ENCODE peak calls at places on chromosomes 16 and 17, in seven cellular contexts. F is CD4-positive, CD25-positive, alpha-beta regulatory T cell; K is posterior vena cava; E is NCI-H2081; S is adipocyte; G is germinal center; C is GM04504. L is an unnamed sample.

GRCh38 chr16:78609542-78610253 is 510.2 kb downstream of the WWOX start:
- DNase-seq in F (no peak), K (no peak), E (no peak), S (no peak), G (no peak), C (no peak), L (no peak)

GRCh38 chr16:89701425-89702406 is at the start of gene SPATA2L:
- DNase-seq in F (peak; percentile 100), K (peak; percentile 96), E (peak; percentile 94), S (peak; percentile 92), G (peak; percentile 98), C (peak; percentile 44), L (peak; percentile 94)

GRCh38 chr17:57480438-57481196 is 224.3 kb downstream of the MSI2 start:
- DNase-seq in F (no peak), K (peak; percentile 5), E (no peak), S (peak; percentile 61), G (no peak), C (no peak), L (no peak)

GRCh38 chr17:71777048-71777638 is 343.7 kb upstream of the SOX9 start:
- DNase-seq in F (no peak), K (no peak), E (no peak), S (no peak), G (no peak), C (no peak), L (no peak)

GRCh38 chr16:52251495-52251894 is 295.4 kb downstream of the TOX3 start:
- DNase-seq in F (no peak), K (no peak), E (no peak), S (no peak), G (no peak), C (no peak), L (no peak)

GRCh38 chr16:57485091-57485915 is 990 bp downstream of the DOK4 start:
- DNase-seq in F (no peak), K (no peak), E (no peak), S (no peak), G (no peak), C (no peak), L (peak; percentile 82)

GRCh38 chr17:74410001-74410443 is 21.9 kb upstream of the GPRC5C start:
- DNase-seq in F (no peak), K (no peak), E (no peak), S (no peak), G (no peak), C (no peak), L (no peak)

GRCh38 chr16:88391497-88391850 is 8.7 kb downstream of the ZNF469 start:
- DNase-seq in F (no peak), K (no peak), E (no peak), S (no peak), G (no peak), C (no peak), L (peak; percentile 76)

GRCh38 chr16:72935896-72936295 is 112.0 kb downstream of the ZFHX3 start:
- DNase-seq in F (no peak), K (peak; percentile 72), E (no peak), S (no peak), G (no peak), C (no peak), L (no peak)

GRCh38 chr17:40726919-40727318 is 23.4 kb upstream of the KRT24 start:
- DNase-seq in F (peak; percentile 9), K (no peak), E (no peak), S (no peak), G (no peak), C (no peak), L (no peak)

GRCh38 chr16:56275801-56276200 is 84.5 kb downstream of the GNAO1 start:
- DNase-seq in F (no peak), K (peak; percentile 18), E (no peak), S (no peak), G (no peak), C (no peak), L (no peak)

GRCh38 chr17:797236-797635 is 15.1 kb downstream of the MRM3 start:
- DNase-seq in F (no peak), K (no peak), E (no peak), S (no peak), G (no peak), C (no peak), L (no peak)

GRCh38 chr17:12024332-12024731 is 3.7 kb downstream of the MAP2K4 start:
- DNase-seq in F (no peak), K (no peak), E (no peak), S (peak; percentile 23), G (no peak), C (no peak), L (no peak)

GRCh38 chr17:48024149-48025039 is 13.2 kb downstream of the COPZ2 start:
- DNase-seq in F (peak; percentile 55), K (peak; percentile 90), E (peak; percentile 58), S (peak; percentile 81), G (peak; percentile 54), C (no peak), L (peak; percentile 81)

GRCh38 chr16:31385680-31386079 is 7.5 kb upstream of the ITGAD start:
- DNase-seq in F (no peak), K (no peak), E (no peak), S (no peak), G (no peak), C (no peak), L (no peak)

GRCh38 chr16:4652561-4652960 is 27.9 kb downstream of the MGRN1 start:
- DNase-seq in F (no peak), K (no peak), E (no peak), S (no peak), G (no peak), C (no peak), L (no peak)

GRCh38 chr17:77287432-77288068 is 146.8 kb downstream of the SEC14L1 start:
- DNase-seq in F (no peak), K (no peak), E (no peak), S (peak; percentile 88), G (no peak), C (peak; percentile 90), L (no peak)

GRCh38 chr17:44655983-44656700 is at the start of gene MEIOC:
- DNase-seq in F (peak; percentile 8), K (no peak), E (peak; percentile 70), S (peak; percentile 35), G (peak; percentile 80), C (no peak), L (no peak)

GRCh38 chr16:15833551-15833950 is 23.3 kb downstream of the MYH11 start:
- DNase-seq in F (no peak), K (no peak), E (no peak), S (no peak), G (no peak), C (no peak), L (no peak)

GRCh38 chr17:27807567-27808470 is 7.5 kb upstream of the NOS2 start:
- DNase-seq in F (peak; percentile 76), K (no peak), E (no peak), S (no peak), G (peak; percentile 75), C (no peak), L (no peak)

GRCh38 chr17:37744961-37745800 is at the start of gene HNF1B:
- DNase-seq in F (no peak), K (peak; percentile 68), E (no peak), S (no peak), G (peak; percentile 69), C (no peak), L (peak; percentile 66)

GRCh38 chr16:54493076-54493475 is 206.5 kb upstream of the IRX3 start:
- DNase-seq in F (no peak), K (no peak), E (no peak), S (peak; percentile 9), G (no peak), C (no peak), L (no peak)

GRCh38 chr17:4220655-4221054 is 43.1 kb downstream of the ANKFY1 start:
- DNase-seq in F (no peak), K (no peak), E (no peak), S (no peak), G (no peak), C (no peak), L (no peak)

GRCh38 chr16:54402270-54402669 is 115.7 kb upstream of the IRX3 start:
- DNase-seq in F (no peak), K (no peak), E (no peak), S (no peak), G (no peak), C (peak; percentile 32), L (no peak)